ENCODE peak calls at places on chromosome 5, in eight cellular contexts. J is PC-9; B is NCI-H1092; S is GOT3; I is neuronal stem cell; V is AG20443; K is activated T-cell treated with anti-CD3 and anti-CD28 coated beads, Interleukin-2, amount 50 U/mL, for 72 hours; T is transverse colon. Y is an unnamed sample.

GRCh38 chr5:51476456-51476855 is 93.2 kb downstream of the ISL1 start:
- DNase-seq in T (no peak), V (no peak), S (no peak), I (no peak), B (no peak), J (no peak), K (no peak), Y (no peak)

GRCh38 chr5:180289433-180289832 is 2.5 kb downstream of the MAPK9 start:
- DNase-seq in K (no peak), B (no peak), T (peak; percentile 49), S (no peak), V (no peak), J (peak; percentile 74), I (no peak), Y (no peak)

GRCh38 chr5:170067152-170067551 is 38.5 kb upstream of the FOXI1 start:
- DNase-seq in I (no peak), T (no peak), B (no peak), K (no peak), S (no peak), J (no peak), V (no peak), Y (no peak)

GRCh38 chr5:141478321-141478945 is 2.7 kb downstream of the PCDHGC3 start:
- DNase-seq in T (peak; percentile 87), B (no peak), J (peak; percentile 33), S (no peak), V (no peak), I (no peak), K (no peak), Y (no peak)

GRCh38 chr5:143930561-143930960 is 118.6 kb downstream of the HMHB1 start:
- DNase-seq in K (no peak), T (no peak), S (no peak), I (no peak), B (no peak), V (no peak), J (no peak), Y (no peak)

GRCh38 chr5:108061941-108062340 is 320.0 kb downstream of the FBXL17 start:
- DNase-seq in J (no peak), I (no peak), T (no peak), B (no peak), V (peak; percentile 13), S (no peak), K (no peak), Y (no peak)

GRCh38 chr5:143434261-143435206 is 31.0 kb upstream of the NR3C1 start:
- DNase-seq in V (peak; percentile 17), J (no peak), S (no peak), I (no peak), T (no peak), B (no peak), K (peak; percentile 52), Y (no peak)

GRCh38 chr5:57082441-57083067 is 91.3 kb upstream of the GPBP1 start:
- DNase-seq in J (no peak), S (no peak), K (no peak), I (no peak), V (no peak), T (no peak), B (no peak), Y (no peak)

GRCh38 chr5:115857621-115858349 is 16.1 kb downstream of the AP3S1 start:
- DNase-seq in B (no peak), J (no peak), K (no peak), V (peak; percentile 9), S (no peak), T (no peak), I (no peak), Y (peak; percentile 7)

GRCh38 chr5:154189256-154189818 is 1.2 kb upstream of the GALNT10 start:
- DNase-seq in I (no peak), V (peak; percentile 42), T (peak; percentile 29), B (no peak), S (peak; percentile 71), J (peak; percentile 23), K (peak; percentile 31), Y (no peak)

GRCh38 chr5:65061974-65062353 is 293.2 kb downstream of the CWC27 start:
- DNase-seq in T (no peak), K (no peak), I (no peak), S (no peak), V (no peak), B (no peak), J (no peak), Y (no peak)

GRCh38 chr5:146342882-146343865 is 4.5 kb downstream of the POU4F3 start:
- DNase-seq in T (no peak), K (no peak), B (no peak), S (no peak), J (no peak), V (no peak), I (no peak), Y (no peak)

GRCh38 chr5:65811004-65811403 is 89.0 kb downstream of the NLN start:
- DNase-seq in S (no peak), B (no peak), J (no peak), V (no peak), I (no peak), T (no peak), K (no peak), Y (no peak)

GRCh38 chr5:165495829-165496380 is 1990.5 kb downstream of the MAT2B start:
- DNase-seq in V (no peak), B (no peak), T (no peak), S (no peak), J (no peak), K (no peak), I (no peak), Y (no peak)

GRCh38 chr5:132364319-132364718 is 5.2 kb upstream of the SLC22A5 start:
- DNase-seq in V (peak; percentile 81), B (no peak), S (peak; percentile 36), J (peak; percentile 34), T (no peak), K (no peak), I (no peak), Y (no peak)

GRCh38 chr5:159059722-159060121 is 40.0 kb downstream of the EBF1 start:
- DNase-seq in T (no peak), I (no peak), S (no peak), J (no peak), K (no peak), B (peak; percentile 22), V (no peak), Y (no peak)

GRCh38 chr5:79109527-79110492 is 1.8 kb upstream of the BHMT start:
- DNase-seq in K (peak; percentile 37), T (no peak), I (no peak), V (peak; percentile 27), B (no peak), J (no peak), S (no peak), Y (no peak)

GRCh38 chr5:172549708-172550095 is 91.4 kb upstream of the NEURL1B start:
- DNase-seq in V (no peak), I (no peak), T (no peak), K (no peak), J (no peak), S (no peak), B (no peak), Y (peak; percentile 34)

GRCh38 chr5:145579336-145579735 is 255.8 kb downstream of the PRELID2 start:
- DNase-seq in I (no peak), B (no peak), K (no peak), T (no peak), J (no peak), V (no peak), S (no peak), Y (no peak)

GRCh38 chr5:36363101-36363500 is 61.4 kb upstream of the RANBP3L start:
- DNase-seq in T (no peak), S (no peak), V (peak; percentile 67), J (no peak), I (no peak), K (no peak), B (no peak), Y (no peak)

GRCh38 chr5:22889714-22890113 is 36.6 kb upstream of the CDH12 start:
- DNase-seq in V (no peak), T (no peak), I (no peak), B (no peak), K (no peak), J (no peak), S (no peak), Y (no peak)

GRCh38 chr5:153813871-153814270 is 224.8 kb downstream of the FAM114A2 start:
- DNase-seq in I (no peak), B (no peak), K (no peak), S (no peak), T (no peak), J (no peak), V (peak; percentile 40), Y (no peak)

GRCh38 chr5:298737-299125 is 22.8 kb upstream of the AHRR start:
- DNase-seq in J (no peak), S (no peak), I (no peak), T (no peak), K (no peak), B (no peak), V (no peak), Y (no peak)

GRCh38 chr5:73957397-73958001 is 331.5 kb downstream of the ARHGEF28 start:
- DNase-seq in I (no peak), V (no peak), B (no peak), K (no peak), S (no peak), T (no peak), J (no peak), Y (no peak)

GRCh38 chr5:154995679-154996078 is 17.9 kb upstream of the KIF4B start:
- DNase-seq in S (no peak), B (no peak), J (no peak), T (no peak), V (no peak), K (no peak), I (no peak), Y (no peak)

GRCh38 chr5:111735829-111736228 is 21.2 kb downstream of the NREP start:
- DNase-seq in V (peak; percentile 89), K (peak; percentile 31), S (no peak), B (no peak), T (peak; percentile 17), I (no peak), J (no peak), Y (no peak)

GRCh38 chr5:115831163-115831768 is 10.1 kb downstream of the ATG12 start:
- DNase-seq in K (no peak), S (no peak), T (peak; percentile 15), J (peak; percentile 12), B (no peak), I (peak; percentile 24), V (peak; percentile 55), Y (peak; percentile 32)

GRCh38 chr5:35151151-35151920 is 79.0 kb downstream of the PRLR start:
- DNase-seq in K (no peak), S (no peak), V (no peak), B (no peak), I (no peak), T (no peak), J (no peak), Y (no peak)

GRCh38 chr5:5350101-5350500 is 72.4 kb upstream of the ICE1 start:
- DNase-seq in J (peak; percentile 35), I (no peak), S (no peak), B (no peak), T (no peak), K (no peak), V (no peak), Y (no peak)

GRCh38 chr5:52867809-52868208 is 80.1 kb downstream of the ITGA1 start:
- DNase-seq in T (no peak), I (no peak), S (no peak), J (no peak), K (no peak), V (no peak), B (no peak), Y (no peak)

GRCh38 chr5:88745093-88745696 is 137.8 kb downstream of the MEF2C start:
- DNase-seq in K (no peak), I (no peak), J (no peak), T (no peak), S (no peak), V (no peak), B (no peak), Y (no peak)

GRCh38 chr5:3058930-3059329 is 307.5 kb upstream of the IRX2 start:
- DNase-seq in V (no peak), T (no peak), S (no peak), B (no peak), K (no peak), J (no peak), I (no peak), Y (no peak)

GRCh38 chr5:142871056-142871879 is 101.1 kb downstream of the ARHGAP26 start:
- DNase-seq in T (peak; percentile 84), S (no peak), I (no peak), J (no peak), V (no peak), B (no peak), K (no peak), Y (no peak)

GRCh38 chr5:66680227-66680626 is 84.0 kb downstream of the MAST4 start:
- DNase-seq in S (no peak), J (no peak), T (no peak), B (no peak), V (no peak), K (no peak), I (peak; percentile 48), Y (no peak)

Y was measured in NCI-H2227 treated with DMSO at 0.1 percent for 48 hours.